ENCODE peak calls at places on chromosomes 11 and 22, in eight cellular contexts. Y is ascending aorta, R is Peyer's patch, A is AG04450, P is heart left ventricle, T is aorta, B is spleen, G is PC-9. Q is an unnamed sample.

GRCh38 chr22:44005524-44005923 is 18.6 kb upstream of the PARVB start:
- DNase-seq in Y (no peak), R (no peak), A (no peak), P (no peak), T (no peak), B (no peak), G (peak; percentile 15), Q (no peak)

GRCh38 chr11:95461858-95462257 is 230.9 kb upstream of the SESN3 start:
- DNase-seq in Y (no peak), R (no peak), A (no peak), P (no peak), T (no peak), B (no peak), G (no peak), Q (no peak)

GRCh38 chr11:15558513-15559181 is 443.9 kb downstream of the INSC start:
- DNase-seq in Y (no peak), R (no peak), A (no peak), P (no peak), T (no peak), B (no peak), G (no peak), Q (no peak)

GRCh38 chr22:45208993-45209838 is 31.5 kb downstream of the KIAA0930 start:
- DNase-seq in Y (peak; percentile 73), R (no peak), A (peak; percentile 66), P (no peak), T (peak; percentile 79), B (peak; percentile 73), G (no peak), Q (peak; percentile 66)

GRCh38 chr11:9293646-9294045 is 20.7 kb downstream of the TMEM41B start:
- DNase-seq in Y (no peak), R (peak; percentile 13), A (no peak), P (no peak), T (no peak), B (no peak), G (no peak), Q (no peak)

GRCh38 chr11:59769828-59770227 is 14.7 kb downstream of the STX3 start:
- DNase-seq in Y (no peak), R (no peak), A (no peak), P (no peak), T (no peak), B (no peak), G (no peak), Q (no peak)

GRCh38 chr22:29750559-29750958 is 16.2 kb downstream of the ZMAT5 start:
- DNase-seq in Y (no peak), R (no peak), A (no peak), P (no peak), T (no peak), B (no peak), G (no peak), Q (no peak)

GRCh38 chr11:47626234-47626633 is 16.1 kb downstream of the MTCH2 start:
- DNase-seq in Y (no peak), R (no peak), A (no peak), P (no peak), T (no peak), B (no peak), G (no peak), Q (no peak)

GRCh38 chr11:115430345-115430744 is 73.9 kb downstream of the CADM1 start:
- DNase-seq in Y (no peak), R (no peak), A (no peak), P (no peak), T (no peak), B (no peak), G (no peak), Q (no peak)

GRCh38 chr11:76248210-76248609 is 41.9 kb upstream of the WNT11 start:
- DNase-seq in Y (no peak), R (no peak), A (no peak), P (no peak), T (no peak), B (no peak), G (no peak), Q (peak; percentile 29)

GRCh38 chr11:2580444-2581050 is 119.2 kb downstream of the KCNQ1OT1 start:
- DNase-seq in Y (peak; percentile 51), R (peak; percentile 38), A (no peak), P (peak; percentile 18), T (peak; percentile 65), B (peak; percentile 63), G (no peak), Q (peak; percentile 66)

GRCh38 chr11:130937051-130937450 is 20.8 kb upstream of the SNX19 start:
- DNase-seq in Y (no peak), R (no peak), A (no peak), P (no peak), T (no peak), B (no peak), G (no peak), Q (no peak)

GRCh38 chr11:5553347-5553746 is 5.0 kb upstream of the OR52H1 start:
- DNase-seq in Y (no peak), R (no peak), A (no peak), P (no peak), T (no peak), B (no peak), G (no peak), Q (no peak)

GRCh38 chr11:36243641-36244040 is 45.6 kb downstream of the COMMD9 start:
- DNase-seq in Y (no peak), R (no peak), A (no peak), P (no peak), T (no peak), B (no peak), G (no peak), Q (no peak)

GRCh38 chr11:130995266-130995665 is 79.0 kb upstream of the SNX19 start:
- DNase-seq in Y (no peak), R (no peak), A (no peak), P (no peak), T (no peak), B (no peak), G (no peak), Q (no peak)

GRCh38 chr11:41379084-41379483 is 80.4 kb downstream of the LRRC4C start:
- DNase-seq in Y (no peak), R (no peak), A (no peak), P (no peak), T (no peak), B (no peak), G (no peak), Q (no peak)

GRCh38 chr11:73113426-73113825 is 28.7 kb downstream of the FCHSD2 start:
- DNase-seq in Y (no peak), R (no peak), A (no peak), P (no peak), T (no peak), B (no peak), G (no peak), Q (no peak)
- H3K27ac ChIP-seq in Y (no peak overlapping the region), R (no peak overlapping the region), A (no peak overlapping the region), P (no peak overlapping the region), T (no peak overlapping the region), B (no peak overlapping the region), G (no peak overlapping the region), Q (no peak overlapping the region)

GRCh38 chr11:70400643-70401042 is 2.3 kb downstream of the CTTN start:
- DNase-seq in Y (no peak), R (no peak), A (no peak), P (no peak), T (no peak), B (no peak), G (no peak), Q (no peak)
- H3K4me3 ChIP-seq in Y (peak overlapping the region; percentile 87), R (no peak overlapping the region), A (peak overlapping the region; percentile 87), P (no peak overlapping the region), T (no peak overlapping the region), B (no peak overlapping the region), G (peak overlapping the region; percentile 71), Q (no peak overlapping the region)

GRCh38 chr22:37774728-37775127 is 33.0 kb upstream of the GCAT start:
- DNase-seq in Y (no peak), R (no peak), A (no peak), P (no peak), T (no peak), B (no peak), G (no peak), Q (no peak)

GRCh38 chr22:37775785-37776638 is 31.7 kb upstream of the GCAT start:
- DNase-seq in Y (no peak), R (no peak), A (peak; percentile 90), P (no peak), T (no peak), B (no peak), G (no peak), Q (peak; percentile 54)

GRCh38 chr22:37777122-37777687 is 30.5 kb upstream of the GCAT start:
- DNase-seq in Y (no peak), R (peak; percentile 72), A (peak; percentile 55), P (peak; percentile 46), T (no peak), B (no peak), G (peak; percentile 100), Q (peak; percentile 93)

GRCh38 chr22:37778370-37779009 is 29.2 kb upstream of the GCAT start:
- DNase-seq in Y (no peak), R (no peak), A (no peak), P (no peak), T (no peak), B (no peak), G (no peak), Q (no peak)

DNA sequence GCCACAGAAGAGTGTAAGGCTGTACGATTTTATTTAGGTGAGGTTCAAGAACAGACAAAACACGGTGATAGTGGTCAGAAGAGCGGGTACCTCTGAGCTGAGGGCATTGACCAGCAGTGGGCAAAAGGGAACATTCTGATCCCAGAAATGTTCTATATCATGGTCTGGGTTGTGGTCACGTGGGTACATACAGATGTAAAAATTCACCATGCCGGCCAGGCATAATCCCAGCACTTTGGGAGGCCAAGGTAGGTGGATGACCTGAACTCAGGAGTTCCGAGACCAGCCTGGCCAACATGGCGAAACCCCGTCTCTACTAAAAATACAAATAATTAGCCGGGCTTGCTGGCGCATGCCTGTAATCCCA is 31.1 kb upstream of the GCAT start:
- DNase-seq in Y (no peak), R (no peak), A (no peak), P (no peak), T (no peak), B (no peak), G (no peak), Q (no peak)
- H3K27ac ChIP-seq in Y (no peak overlapping the region), R (no peak overlapping the region), A (peak overlapping the region; percentile 98), P (peak overlapping the region; percentile 43), T (no peak overlapping the region), B (no peak overlapping the region), G (peak overlapping the region; percentile 91), Q (no peak overlapping the region)

DNA sequence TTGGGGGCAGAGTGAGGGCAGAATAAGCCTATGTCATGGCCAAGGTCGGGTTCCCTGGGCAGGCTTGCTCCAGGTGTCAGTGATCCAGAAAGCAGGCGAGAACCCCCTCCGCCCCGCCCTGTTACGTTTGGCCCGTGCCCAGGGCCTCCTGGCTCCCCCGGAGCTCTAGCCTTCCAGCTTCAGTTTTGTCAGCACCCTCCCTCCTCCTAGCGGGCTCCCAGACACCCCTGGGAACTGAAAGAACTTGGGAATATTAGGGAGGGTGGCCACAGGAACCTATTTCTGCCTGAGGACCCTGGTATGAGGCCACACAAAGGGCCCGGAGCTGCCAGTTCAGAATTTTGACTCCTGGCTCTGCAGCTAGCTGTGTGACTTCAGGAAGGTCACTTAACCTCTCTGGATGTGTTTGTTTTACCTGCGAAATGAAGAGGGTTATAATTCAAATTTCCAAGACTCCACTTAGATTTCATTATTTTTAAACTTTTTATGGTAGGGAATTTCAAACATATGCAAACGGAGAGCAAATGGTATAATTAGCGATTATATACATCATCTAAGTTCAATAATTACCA is 1.2 kb downstream of the TUBA8 start:
- DNase-seq in Y (no peak), R (no peak), A (no peak), P (peak; percentile 63), T (peak; percentile 61), B (peak; percentile 56), G (no peak), Q (no peak)
- H3K4me3 ChIP-seq in Y (peak overlapping the region; percentile 42), R (no peak overlapping the region), A (no peak overlapping the region), P (peak overlapping the region; percentile 58), T (no peak overlapping the region), B (peak overlapping the region; percentile 71), G (no peak overlapping the region), Q (no peak overlapping the region)

GRCh38 chr11:86755196-86755595 is 45.1 kb upstream of the PRSS23 start:
- DNase-seq in Y (no peak), R (no peak), A (no peak), P (no peak), T (no peak), B (no peak), G (no peak), Q (no peak)
- H3K27ac ChIP-seq in Y (no peak overlapping the region), R (no peak overlapping the region), A (no peak overlapping the region), P (no peak overlapping the region), T (no peak overlapping the region), B (no peak overlapping the region), G (no peak overlapping the region), Q (no peak overlapping the region)

Q was measured in kidney.